ENCODE peak calls at places on chromosomes 1 and 21, in six cellular contexts. R is posterior vena cava; O is activated T-cell treated with anti-CD3 and anti-CD28 coated beads for 4 hours; G is NCI-H1092; A is activated CD8-positive, alpha-beta memory T cell treated with anti-CD3 and anti-CD28 coated beads, Interleukin-2, amount 10 ng/mL, durations not matched to agents 7 days and 5 days; L is nucleus accumbens. D is an unnamed sample.

GRCh38 chr1:156213644-156213966 is 798 bp downstream of the PMF1 start:
- DNase-seq in R (no peak), O (no peak), G (no peak), A (no peak), L (no peak), D (no peak)

GRCh38 chr21:27681038-27681437 is 714.1 kb upstream of the ADAMTS5 start:
- DNase-seq in R (no peak), O (no peak), G (no peak), A (no peak), L (no peak), D (no peak)

GRCh38 chr21:46110499-46111192 is 12.7 kb downstream of the COL6A2 start:
- DNase-seq in R (peak), O (no peak), G (no peak), A (peak), L (no peak), D (no peak)

GRCh38 chr1:93702102-93702827 is 20.6 kb upstream of the BCAR3 start:
- DNase-seq in R (no peak), O (no peak), G (no peak), A (no peak), L (no peak), D (no peak)

GRCh38 chr21:41213081-41213480 is 45.1 kb downstream of the BACE2 start:
- DNase-seq in R (no peak), O (no peak), G (no peak), A (no peak), L (no peak), D (no peak)

GRCh38 chr21:38761531-38761930 is 44.2 kb upstream of the ETS2 start:
- DNase-seq in R (no peak), O (no peak), G (no peak), A (no peak), L (no peak), D (no peak)

GRCh38 chr1:47533176-47534039 is 95.6 kb downstream of the FOXD2 start:
- DNase-seq in R (peak), O (no peak), G (peak), A (no peak), L (no peak), D (no peak)

GRCh38 chr1:170593612-170594011 is 61.6 kb downstream of the GORAB start:
- DNase-seq in R (no peak), O (no peak), G (no peak), A (no peak), L (no peak), D (no peak)

GRCh38 chr1:45117766-45118165 is 88.6 kb downstream of the ZSWIM5 start:
- DNase-seq in R (no peak), O (no peak), G (no peak), A (no peak), L (no peak), D (no peak)

GRCh38 chr21:41156128-41156527 is 11.8 kb upstream of the BACE2 start:
- DNase-seq in R (no peak), O (no peak), G (no peak), A (no peak), L (no peak), D (no peak)

GRCh38 chr1:114558548-114558947 is 22.9 kb downstream of the BCAS2 start:
- DNase-seq in R (no peak), O (no peak), G (no peak), A (no peak), L (no peak), D (no peak)

GRCh38 chr1:58922302-58923089 is 138.6 kb upstream of the JUN start:
- DNase-seq in R (peak), O (no peak), G (no peak), A (peak), L (no peak), D (no peak)

GRCh38 chr21:33870768-33871167 is 44.8 kb downstream of the ATP5PO start:
- DNase-seq in R (peak), O (no peak), G (no peak), A (no peak), L (no peak), D (peak)

GRCh38 chr1:172299515-172299914 is 121.0 kb upstream of the C1orf105 start:
- DNase-seq in R (no peak), O (no peak), G (no peak), A (no peak), L (no peak), D (no peak)

GRCh38 chr1:211013346-211014240 is 120.4 kb downstream of the KCNH1 start:
- DNase-seq in R (no peak), O (no peak), G (no peak), A (no peak), L (no peak), D (no peak)

GRCh38 chr21:42388740-42389448 is 7.0 kb downstream of the TMPRSS3 start:
- DNase-seq in R (peak), O (no peak), G (no peak), A (no peak), L (no peak), D (peak)

GRCh38 chr1:164092603-164093353 is 466.2 kb upstream of the PBX1 start:
- DNase-seq in R (no peak), O (no peak), G (no peak), A (no peak), L (no peak), D (no peak)

GRCh38 chr1:27928216-27928954 is 6.4 kb upstream of the SMPDL3B start:
- DNase-seq in R (no peak), O (no peak), G (no peak), A (no peak), L (no peak), D (no peak)

GRCh38 chr1:9815150-9815549 is 8.6 kb downstream of the CLSTN1 start:
- DNase-seq in R (no peak), O (no peak), G (no peak), A (no peak), L (no peak), D (no peak)

GRCh38 chr1:75203415-75204277 is 69.5 kb downstream of the LHX8 start:
- DNase-seq in R (no peak), O (no peak), G (no peak), A (no peak), L (no peak), D (no peak)

GRCh38 chr1:201791051-201791774 is 37.7 kb upstream of the IPO9 start:
- DNase-seq in R (no peak), O (no peak), G (no peak), A (no peak), L (peak), D (no peak)

GRCh38 chr1:41558761-41559171 is 74.3 kb upstream of the EDN2 start:
- DNase-seq in R (peak), O (no peak), G (no peak), A (no peak), L (peak), D (no peak)

GRCh38 chr21:36813071-36813470 is 114.2 kb downstream of the SIM2 start:
- DNase-seq in R (no peak), O (no peak), G (no peak), A (no peak), L (no peak), D (no peak)

GRCh38 chr1:19309123-19309813 is 2.7 kb downstream of the AKR7A2 start:
- DNase-seq in R (peak), O (no peak), G (no peak), A (no peak), L (no peak), D (no peak)

GRCh38 chr1:235330918-235331285 is 2.5 kb downstream of the GGPS1 start:
- DNase-seq in R (no peak), O (no peak), G (no peak), A (no peak), L (no peak), D (no peak)

GRCh38 chr1:92583821-92584760 is 97.4 kb upstream of the GFI1 start:
- DNase-seq in R (no peak), O (no peak), G (no peak), A (no peak), L (no peak), D (no peak)

GRCh38 chr1:201917362-201918033 is 28.8 kb downstream of the SHISA4 start:
- DNase-seq in R (no peak), O (no peak), G (no peak), A (no peak), L (no peak), D (no peak)

GRCh38 chr1:183881387-183882084 is 76.6 kb downstream of the RGL1 start:
- DNase-seq in R (peak), O (no peak), G (peak), A (no peak), L (peak), D (no peak)

GRCh38 chr1:32962248-32962896 is 2.2 kb downstream of the RNF19B start:
- DNase-seq in R (no peak), O (no peak), G (no peak), A (no peak), L (no peak), D (no peak)

GRCh38 chr1:20717452-20718342 is at the start of gene KIF17:
- DNase-seq in R (peak), O (peak), G (peak), A (peak), L (peak), D (peak)

GRCh38 chr1:12798911-12799310 is 7.7 kb downstream of the PRAMEF1 start:
- DNase-seq in R (no peak), O (no peak), G (no peak), A (no peak), L (no peak), D (no peak)

GRCh38 chr1:72483958-72484357 is 201.6 kb upstream of the NEGR1 start:
- DNase-seq in R (no peak), O (no peak), G (no peak), A (no peak), L (no peak), D (no peak)

GRCh38 chr1:171901245-171901644 is 59.9 kb downstream of the DNM3 start:
- DNase-seq in R (no peak), O (no peak), G (no peak), A (no peak), L (no peak), D (no peak)

D was measured in spleen.